ENCODE peak calls at places on chromosomes 1 and 21, in nine cellular contexts. One of them, this sample, is unnamed.

GRCh38 chr1:208528577-208529240 is 284.5 kb upstream of the PLXNA2 start:
- DNase-seq in endodermal cell: peak; percentile 58
- DNase-seq in astrocyte of the spinal cord: no peak
- DNase-seq in fibroblast of pulmonary artery: no peak
- DNase-seq in Caco-2: no peak
- DNase-seq in lung: peak; percentile 27
- DNase-seq in endothelial cell of umbilical vein: no peak
- DNase-seq in foreskin fibroblast: peak; percentile 16
- DNase-seq in kidney: no peak
- DNase-seq in this sample: no peak

GRCh38 chr1:158999301-159000069 is 10.2 kb upstream of the IFI16 start:
- DNase-seq in Caco-2: no peak
- DNase-seq in foreskin fibroblast: peak; percentile 97
- DNase-seq in astrocyte of the spinal cord: peak; percentile 95
- DNase-seq in lung: peak; percentile 74
- DNase-seq in fibroblast of pulmonary artery: peak; percentile 99
- DNase-seq in endothelial cell of umbilical vein: peak; percentile 95
- DNase-seq in kidney: peak; percentile 86
- DNase-seq in endodermal cell: peak; percentile 94
- DNase-seq in this sample: no peak

GRCh38 chr1:81551942-81552341 is 248.8 kb upstream of the ADGRL2 start:
- DNase-seq in foreskin fibroblast: no peak
- DNase-seq in endodermal cell: no peak
- DNase-seq in Caco-2: no peak
- DNase-seq in fibroblast of pulmonary artery: no peak
- DNase-seq in lung: no peak
- DNase-seq in kidney: no peak
- DNase-seq in astrocyte of the spinal cord: no peak
- DNase-seq in endothelial cell of umbilical vein: no peak
- DNase-seq in this sample: no peak

GRCh38 chr1:210280221-210280620 is 47.6 kb downstream of the SERTAD4 start:
- DNase-seq in foreskin fibroblast: no peak
- DNase-seq in endothelial cell of umbilical vein: no peak
- DNase-seq in Caco-2: no peak
- DNase-seq in fibroblast of pulmonary artery: no peak
- DNase-seq in endodermal cell: no peak
- DNase-seq in kidney: no peak
- DNase-seq in lung: no peak
- DNase-seq in astrocyte of the spinal cord: no peak
- DNase-seq in this sample: no peak

GRCh38 chr1:100452641-100453040 is 85.3 kb upstream of the GPR88 start:
- DNase-seq in fibroblast of pulmonary artery: no peak
- DNase-seq in endodermal cell: no peak
- DNase-seq in foreskin fibroblast: no peak
- DNase-seq in kidney: no peak
- DNase-seq in Caco-2: no peak
- DNase-seq in lung: no peak
- DNase-seq in astrocyte of the spinal cord: peak; percentile 9
- DNase-seq in endothelial cell of umbilical vein: no peak
- DNase-seq in this sample: no peak

GRCh38 chr1:201480231-201481003 is 11.4 kb upstream of the PHLDA3 start:
- DNase-seq in lung: peak; percentile 89
- DNase-seq in endothelial cell of umbilical vein: no peak
- DNase-seq in Caco-2: peak; percentile 87
- DNase-seq in astrocyte of the spinal cord: peak; percentile 62
- DNase-seq in endodermal cell: peak; percentile 97
- DNase-seq in foreskin fibroblast: peak; percentile 76
- DNase-seq in fibroblast of pulmonary artery: no peak
- DNase-seq in kidney: peak; percentile 95
- DNase-seq in this sample: peak; percentile 51

GRCh38 chr1:205994342-205994741 is 8.9 kb downstream of the RAB7B start:
- DNase-seq in kidney: no peak
- DNase-seq in Caco-2: no peak
- DNase-seq in fibroblast of pulmonary artery: no peak
- DNase-seq in endodermal cell: peak; percentile 46
- DNase-seq in astrocyte of the spinal cord: no peak
- DNase-seq in lung: no peak
- DNase-seq in endothelial cell of umbilical vein: no peak
- DNase-seq in foreskin fibroblast: no peak
- DNase-seq in this sample: no peak

GRCh38 chr1:10685851-10686403 is 110.5 kb downstream of the CASZ1 start:
- DNase-seq in Caco-2: no peak
- DNase-seq in foreskin fibroblast: no peak
- DNase-seq in lung: peak; percentile 39
- DNase-seq in astrocyte of the spinal cord: no peak
- DNase-seq in endothelial cell of umbilical vein: no peak
- DNase-seq in fibroblast of pulmonary artery: peak; percentile 33
- DNase-seq in endodermal cell: no peak
- DNase-seq in kidney: no peak
- DNase-seq in this sample: no peak

GRCh38 chr1:55285849-55286248 is 70.7 kb upstream of the USP24 start:
- DNase-seq in Caco-2: no peak
- DNase-seq in foreskin fibroblast: peak; percentile 34
- DNase-seq in astrocyte of the spinal cord: no peak
- DNase-seq in endodermal cell: no peak
- DNase-seq in endothelial cell of umbilical vein: peak; percentile 27
- DNase-seq in lung: no peak
- DNase-seq in kidney: no peak
- DNase-seq in fibroblast of pulmonary artery: no peak
- DNase-seq in this sample: no peak

GRCh38 chr1:162740755-162741154 is 49.7 kb upstream of the HSD17B7 start:
- DNase-seq in foreskin fibroblast: no peak
- DNase-seq in endodermal cell: no peak
- DNase-seq in astrocyte of the spinal cord: no peak
- DNase-seq in endothelial cell of umbilical vein: no peak
- DNase-seq in kidney: no peak
- DNase-seq in fibroblast of pulmonary artery: peak; percentile 28
- DNase-seq in lung: no peak
- DNase-seq in Caco-2: no peak
- DNase-seq in this sample: no peak

GRCh38 chr1:74964508-74964907 is 169.7 kb upstream of the LHX8 start:
- DNase-seq in astrocyte of the spinal cord: peak; percentile 3
- DNase-seq in lung: no peak
- DNase-seq in Caco-2: no peak
- DNase-seq in endodermal cell: no peak
- DNase-seq in foreskin fibroblast: peak; percentile 2
- DNase-seq in fibroblast of pulmonary artery: peak; percentile 2
- DNase-seq in kidney: no peak
- DNase-seq in endothelial cell of umbilical vein: peak; percentile 8
- DNase-seq in this sample: no peak

GRCh38 chr1:77991638-77992037 is 12.8 kb upstream of the FUBP1 start:
- DNase-seq in foreskin fibroblast: peak; percentile 22
- DNase-seq in fibroblast of pulmonary artery: no peak
- DNase-seq in lung: no peak
- DNase-seq in endothelial cell of umbilical vein: no peak
- DNase-seq in endodermal cell: no peak
- DNase-seq in kidney: no peak
- DNase-seq in astrocyte of the spinal cord: no peak
- DNase-seq in Caco-2: no peak
- DNase-seq in this sample: no peak

GRCh38 chr1:244341455-244342450 is 110.0 kb downstream of the ADSS2 start:
- DNase-seq in endothelial cell of umbilical vein: peak; percentile 93
- DNase-seq in astrocyte of the spinal cord: peak; percentile 51
- DNase-seq in fibroblast of pulmonary artery: peak; percentile 46
- DNase-seq in lung: peak; percentile 31
- DNase-seq in endodermal cell: peak; percentile 89
- DNase-seq in Caco-2: peak; percentile 66
- DNase-seq in foreskin fibroblast: peak; percentile 34
- DNase-seq in kidney: no peak
- DNase-seq in this sample: no peak

GRCh38 chr1:51488372-51489050 is 30.6 kb downstream of the EPS15 start:
- DNase-seq in foreskin fibroblast: no peak
- DNase-seq in fibroblast of pulmonary artery: peak; percentile 42
- DNase-seq in lung: no peak
- DNase-seq in kidney: no peak
- DNase-seq in astrocyte of the spinal cord: peak; percentile 14
- DNase-seq in Caco-2: no peak
- DNase-seq in endothelial cell of umbilical vein: peak; percentile 38
- DNase-seq in endodermal cell: no peak
- DNase-seq in this sample: no peak

GRCh38 chr21:21165063-21165645 is 166.9 kb downstream of the NCAM2 start:
- DNase-seq in Caco-2: no peak
- DNase-seq in fibroblast of pulmonary artery: peak; percentile 83
- DNase-seq in astrocyte of the spinal cord: peak; percentile 95
- DNase-seq in kidney: no peak
- DNase-seq in foreskin fibroblast: peak; percentile 93
- DNase-seq in endothelial cell of umbilical vein: no peak
- DNase-seq in lung: no peak
- DNase-seq in endodermal cell: no peak
- DNase-seq in this sample: no peak

GRCh38 chr21:25036775-25037174 is 570.5 kb downstream of the MRPL39 start:
- DNase-seq in endodermal cell: no peak
- DNase-seq in fibroblast of pulmonary artery: no peak
- DNase-seq in foreskin fibroblast: no peak
- DNase-seq in kidney: no peak
- DNase-seq in lung: no peak
- DNase-seq in Caco-2: no peak
- DNase-seq in endothelial cell of umbilical vein: no peak
- DNase-seq in astrocyte of the spinal cord: no peak
- DNase-seq in this sample: no peak

DNA sequence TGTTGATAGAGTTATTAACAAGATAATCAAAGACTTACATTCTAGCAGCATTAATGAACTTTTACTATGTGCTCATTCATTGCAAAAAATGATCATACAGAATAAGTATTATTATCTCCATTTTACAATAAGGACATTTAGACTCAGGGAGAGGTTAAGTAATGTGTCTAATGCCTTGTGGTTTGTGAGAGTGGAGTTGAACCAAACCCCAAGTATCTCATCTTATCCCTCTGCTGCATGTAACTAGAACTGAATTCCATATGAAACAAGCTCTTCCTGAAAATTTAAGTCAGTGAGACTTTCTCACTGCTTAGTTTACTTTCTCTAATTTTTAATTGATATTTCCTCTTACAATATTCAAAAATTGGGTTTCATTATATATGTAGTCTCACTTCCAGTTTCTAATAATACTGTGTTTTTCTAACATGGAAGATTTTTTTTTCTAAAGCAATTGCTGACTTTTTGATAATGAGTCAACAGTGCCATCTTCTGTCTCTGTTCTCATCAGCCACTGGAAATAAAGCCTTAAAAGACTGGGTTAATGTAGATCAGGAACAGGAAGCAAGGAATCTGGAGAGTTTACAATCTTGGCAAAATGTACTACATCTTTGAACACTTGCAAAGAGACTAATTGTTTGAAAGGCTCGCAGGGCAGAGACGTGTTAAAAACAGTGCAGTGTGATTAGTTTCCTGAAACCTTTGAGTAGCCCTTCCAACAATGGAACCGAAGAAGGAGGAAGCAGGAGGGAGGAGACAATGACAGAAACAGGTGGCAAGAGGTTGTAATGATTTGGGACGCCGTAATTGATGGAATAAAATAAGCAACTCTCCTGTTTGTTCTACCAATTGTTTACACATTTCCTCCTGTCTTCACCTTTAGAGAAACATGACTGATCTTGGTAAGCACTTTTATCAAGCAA is 567.6 kb downstream of the MRPL39 start:
- DNase-seq in kidney: no peak
- DNase-seq in endodermal cell: no peak
- DNase-seq in foreskin fibroblast: no peak
- DNase-seq in Caco-2: no peak
- DNase-seq in lung: no peak
- DNase-seq in astrocyte of the spinal cord: peak; percentile 65
- DNase-seq in fibroblast of pulmonary artery: no peak
- DNase-seq in endothelial cell of umbilical vein: no peak
- DNase-seq in this sample: peak; percentile 26
- TF ChIP-seq CTCF in kidney: peak; percentile 57
- TF ChIP-seq CTCF in endodermal cell: peak; percentile 66
- TF ChIP-seq CTCF in foreskin fibroblast: no peak
- TF ChIP-seq CTCF in Caco-2: no peak
- TF ChIP-seq CTCF in lung: no peak
- TF ChIP-seq CTCF in astrocyte of the spinal cord: peak; percentile 29
- TF ChIP-seq CTCF in fibroblast of pulmonary artery: no peak
- TF ChIP-seq CTCF in endothelial cell of umbilical vein: no peak
- TF ChIP-seq CTCF in this sample: peak; percentile 35

DNA sequence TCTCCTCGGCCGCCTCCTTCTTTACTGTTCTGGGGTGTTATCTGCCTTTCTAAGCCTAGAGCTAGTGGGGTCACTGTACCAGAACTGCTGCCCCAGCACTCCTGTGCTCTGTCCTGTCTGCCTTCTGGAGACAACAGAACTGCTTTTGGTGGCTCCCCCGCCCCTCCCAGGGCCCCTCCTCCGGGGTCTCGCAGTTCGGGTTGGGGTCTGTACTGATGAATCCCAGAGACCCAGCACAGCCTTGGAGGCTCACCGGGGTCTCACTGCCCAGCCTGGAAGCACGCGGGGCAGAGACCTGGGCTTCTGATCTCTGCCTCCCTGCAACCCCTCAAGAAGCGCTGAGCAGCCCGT is 3.2 kb upstream of the PLEKHA6 start:
- DNase-seq in endothelial cell of umbilical vein: no peak
- DNase-seq in Caco-2: no peak
- DNase-seq in endodermal cell: no peak
- DNase-seq in lung: no peak
- DNase-seq in astrocyte of the spinal cord: no peak
- DNase-seq in foreskin fibroblast: no peak
- DNase-seq in fibroblast of pulmonary artery: no peak
- DNase-seq in kidney: no peak
- DNase-seq in this sample: no peak
- H3K4me3 ChIP-seq in endothelial cell of umbilical vein: no peak overlapping the region
- H3K4me3 ChIP-seq in Caco-2: no peak overlapping the region
- H3K4me3 ChIP-seq in endodermal cell: peak overlapping the region; percentile 61
- H3K4me3 ChIP-seq in lung: no peak overlapping the region
- H3K4me3 ChIP-seq in astrocyte of the spinal cord: peak overlapping the region; percentile 47
- H3K4me3 ChIP-seq in foreskin fibroblast: peak overlapping the region; percentile 39
- H3K4me3 ChIP-seq in fibroblast of pulmonary artery: peak overlapping the region; percentile 50
- H3K4me3 ChIP-seq in kidney: peak overlapping the region; percentile 55
- H3K4me3 ChIP-seq in this sample: no peak overlapping the region

GRCh38 chr1:25738507-25738906 is 61.5 kb upstream of the SELENON start:
- DNase-seq in kidney: no peak
- DNase-seq in astrocyte of the spinal cord: no peak
- DNase-seq in endothelial cell of umbilical vein: no peak
- DNase-seq in endodermal cell: no peak
- DNase-seq in fibroblast of pulmonary artery: no peak
- DNase-seq in lung: no peak
- DNase-seq in foreskin fibroblast: no peak
- DNase-seq in Caco-2: no peak
- DNase-seq in this sample: no peak
- TF ChIP-seq CTCF in kidney: no peak
- TF ChIP-seq CTCF in astrocyte of the spinal cord: no peak
- TF ChIP-seq CTCF in endothelial cell of umbilical vein: no peak
- TF ChIP-seq CTCF in endodermal cell: no peak
- TF ChIP-seq CTCF in fibroblast of pulmonary artery: no peak
- TF ChIP-seq CTCF in lung: no peak
- TF ChIP-seq CTCF in foreskin fibroblast: no peak
- TF ChIP-seq CTCF in Caco-2: no peak
- TF ChIP-seq CTCF in this sample: no peak

DNA sequence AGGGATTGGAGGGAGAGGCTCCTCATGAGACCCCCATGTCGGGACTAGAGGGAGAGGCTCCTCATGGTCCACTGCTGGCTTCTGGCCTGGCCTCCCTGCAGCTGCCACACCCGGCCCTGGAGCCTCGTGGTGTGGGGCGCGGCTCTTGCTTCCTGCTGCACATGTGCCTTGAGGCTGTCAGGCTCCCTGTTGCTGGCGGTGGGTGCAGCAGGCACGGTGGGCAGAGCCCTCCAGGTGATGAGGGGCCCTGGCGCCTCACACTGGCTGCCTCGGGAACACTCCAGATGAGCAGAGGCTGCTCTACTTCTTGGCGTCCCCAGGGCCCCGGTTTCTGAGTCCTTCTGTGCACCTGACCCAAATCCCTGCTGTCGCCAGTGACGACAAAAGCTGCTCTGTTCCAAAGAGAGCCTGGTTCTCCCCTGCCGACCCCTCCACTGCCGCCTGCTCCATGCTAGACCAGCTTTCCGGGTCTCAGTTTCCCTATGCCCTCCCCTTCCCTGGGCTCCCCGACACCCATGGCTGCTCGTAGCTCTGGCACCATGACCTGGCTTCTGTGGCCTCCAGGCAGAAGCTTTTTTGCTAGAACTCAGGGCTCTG is 9.7 kb upstream of the ATAD3B start:
- DNase-seq in endodermal cell: no peak
- DNase-seq in kidney: no peak
- DNase-seq in foreskin fibroblast: no peak
- DNase-seq in lung: no peak
- DNase-seq in Caco-2: no peak
- DNase-seq in endothelial cell of umbilical vein: no peak
- DNase-seq in astrocyte of the spinal cord: no peak
- DNase-seq in fibroblast of pulmonary artery: no peak
- DNase-seq in this sample: no peak
- H3K4me3 ChIP-seq in endodermal cell: no peak overlapping the region
- H3K4me3 ChIP-seq in kidney: peak overlapping the region; percentile 55
- H3K4me3 ChIP-seq in foreskin fibroblast: no peak overlapping the region
- H3K4me3 ChIP-seq in lung: no peak overlapping the region
- H3K4me3 ChIP-seq in Caco-2: no peak overlapping the region
- H3K4me3 ChIP-seq in endothelial cell of umbilical vein: no peak overlapping the region
- H3K4me3 ChIP-seq in astrocyte of the spinal cord: no peak overlapping the region
- H3K4me3 ChIP-seq in fibroblast of pulmonary artery: no peak overlapping the region
- H3K4me3 ChIP-seq in this sample: peak overlapping the region; percentile 56

This sample was measured in GM12864.